ENCODE peak calls at places on chromosome X, in eight cellular contexts. Q, W, S, U, K, N, P and Z are unnamed samples.

GRCh38 chrX:31353095-31353494 is 281.3 kb upstream of the FTHL17 start:
- DNase-seq in W (no peak), P (peak), N (peak), S (no peak), Q (no peak), U (no peak), K (peak), Z (peak)

GRCh38 chrX:39484669-39485068 is 613.1 kb downstream of the BCOR start:
- DNase-seq in W (no peak), K (peak), U (no peak), N (no peak), Q (no peak), P (no peak), S (no peak), Z (no peak)

GRCh38 chrX:71666240-71667223 is 814 bp upstream of the LOC101059915 start:
- DNase-seq in K (no peak), P (no peak), U (peak), W (no peak), Q (no peak), N (no peak), S (no peak), Z (no peak)

GRCh38 chrX:13506574-13506973 is 62.8 kb upstream of the EGFL6 start:
- DNase-seq in K (peak), S (peak), P (peak), Q (peak), N (peak), U (peak), W (peak), Z (peak)

GRCh38 chrX:136193771-136194170 is 46.4 kb downstream of the FHL1 start:
- DNase-seq in K (no peak), N (no peak), Q (no peak), P (no peak), S (no peak), U (no peak), W (peak), Z (no peak)

GRCh38 chrX:53171356-53171755 is 53.7 kb downstream of the KDM5C start:
- DNase-seq in P (no peak), N (no peak), U (no peak), W (no peak), S (no peak), K (no peak), Q (no peak), Z (no peak)

GRCh38 chrX:11792461-11793421 is 34.7 kb downstream of the MSL3 start:
- DNase-seq in W (no peak), P (no peak), S (peak), N (no peak), Q (no peak), K (no peak), U (no peak), Z (no peak)

GRCh38 chrX:27186671-27187070 is 276.5 kb downstream of the PPP4R3C start:
- DNase-seq in N (no peak), P (no peak), K (peak), S (no peak), W (no peak), U (no peak), Q (peak), Z (no peak)

GRCh38 chrX:16832301-16832700 is 37.9 kb downstream of the RBBP7 start:
- DNase-seq in N (no peak), K (no peak), Q (no peak), S (no peak), U (no peak), W (no peak), P (peak), Z (no peak)

GRCh38 chrX:77174680-77175336 is 272.4 kb upstream of the FGF16 start:
- DNase-seq in U (no peak), S (no peak), N (no peak), W (no peak), Q (peak), P (no peak), K (no peak), Z (no peak)

GRCh38 chrX:103464071-103464773 is 55.1 kb downstream of the RAB40A start:
- DNase-seq in N (peak), K (peak), U (no peak), P (peak), W (peak), S (peak), Q (peak), Z (no peak)

GRCh38 chrX:68511255-68511654 is 12.4 kb downstream of the YIPF6 start:
- DNase-seq in Q (peak), W (peak), P (peak), U (peak), S (no peak), K (peak), N (peak), Z (no peak)

GRCh38 chrX:48835524-48836329 is at the start of gene PCSK1N:
- DNase-seq in N (no peak), W (no peak), S (no peak), U (no peak), K (no peak), P (no peak), Q (no peak), Z (no peak)

GRCh38 chrX:140087865-140088264 is 122.5 kb upstream of the CXorf66 start:
- DNase-seq in K (no peak), Q (no peak), W (no peak), N (no peak), U (no peak), S (no peak), P (no peak), Z (no peak)

GRCh38 chrX:153689654-153690465 is 2.1 kb downstream of the SLC6A8 start:
- DNase-seq in S (no peak), P (peak), N (no peak), K (no peak), U (no peak), W (no peak), Q (no peak), Z (no peak)

GRCh38 chrX:138853936-138854335 is 142.4 kb upstream of the FGF13 start:
- DNase-seq in W (no peak), U (no peak), S (no peak), Q (peak), K (no peak), N (no peak), P (no peak), Z (no peak)

GRCh38 chrX:40938418-40938817 is 146.8 kb upstream of the USP9X start:
- DNase-seq in Q (no peak), U (no peak), N (no peak), W (no peak), K (no peak), P (peak), S (no peak), Z (no peak)